ENCODE peak calls at places on chromosomes 11 and 22, in seven cellular contexts. One of them, this sample, is unnamed.

GRCh38 chr11:74849525-74850391 is 99.1 kb downstream of the XRRA1 start:
- DNase-seq in LoVo: no peak
- DNase-seq in mucosa of descending colon: no peak
- DNase-seq in GM18507: no peak
- DNase-seq in NCI-H774: peak
- DNase-seq in Ammon's horn: no peak
- DNase-seq in T follicular helper cell: no peak
- DNase-seq in this sample: no peak

GRCh38 chr22:26534166-26534855 is 22.0 kb upstream of the TFIP11 start:
- DNase-seq in Ammon's horn: no peak
- DNase-seq in NCI-H774: no peak
- DNase-seq in LoVo: no peak
- DNase-seq in GM18507: no peak
- DNase-seq in T follicular helper cell: no peak
- DNase-seq in mucosa of descending colon: no peak
- DNase-seq in this sample: no peak

GRCh38 chr11:72411623-72412532 is 22.5 kb downstream of the CLPB start:
- DNase-seq in GM18507: no peak
- DNase-seq in mucosa of descending colon: peak
- DNase-seq in NCI-H774: no peak
- DNase-seq in T follicular helper cell: no peak
- DNase-seq in LoVo: no peak
- DNase-seq in Ammon's horn: peak
- DNase-seq in this sample: no peak

GRCh38 chr11:131748146-131749050 is 378.0 kb downstream of the NTM start:
- DNase-seq in NCI-H774: peak
- DNase-seq in GM18507: no peak
- DNase-seq in LoVo: peak
- DNase-seq in Ammon's horn: peak
- DNase-seq in T follicular helper cell: no peak
- DNase-seq in mucosa of descending colon: peak
- DNase-seq in this sample: peak

GRCh38 chr22:38609371-38609770 is 39.4 kb upstream of the DMC1 start:
- DNase-seq in Ammon's horn: peak
- DNase-seq in NCI-H774: no peak
- DNase-seq in LoVo: no peak
- DNase-seq in mucosa of descending colon: no peak
- DNase-seq in T follicular helper cell: no peak
- DNase-seq in GM18507: no peak
- DNase-seq in this sample: no peak

GRCh38 chr11:12765428-12765827 is 91.2 kb downstream of the TEAD1 start:
- DNase-seq in T follicular helper cell: no peak
- DNase-seq in Ammon's horn: peak
- DNase-seq in LoVo: no peak
- DNase-seq in GM18507: no peak
- DNase-seq in mucosa of descending colon: peak
- DNase-seq in NCI-H774: peak
- DNase-seq in this sample: no peak

GRCh38 chr11:117851852-117852251 is 24.6 kb downstream of the FXYD6 start:
- DNase-seq in LoVo: no peak
- DNase-seq in mucosa of descending colon: no peak
- DNase-seq in Ammon's horn: no peak
- DNase-seq in NCI-H774: no peak
- DNase-seq in GM18507: no peak
- DNase-seq in T follicular helper cell: no peak
- DNase-seq in this sample: peak

GRCh38 chr11:128709402-128709801 is 15.5 kb downstream of the FLI1 start:
- DNase-seq in GM18507: no peak
- DNase-seq in LoVo: no peak
- DNase-seq in mucosa of descending colon: no peak
- DNase-seq in NCI-H774: no peak
- DNase-seq in Ammon's horn: no peak
- DNase-seq in T follicular helper cell: no peak
- DNase-seq in this sample: peak

GRCh38 chr11:12802418-12803085 is 128.3 kb downstream of the TEAD1 start:
- DNase-seq in T follicular helper cell: no peak
- DNase-seq in GM18507: no peak
- DNase-seq in Ammon's horn: peak
- DNase-seq in mucosa of descending colon: peak
- DNase-seq in LoVo: peak
- DNase-seq in NCI-H774: peak
- DNase-seq in this sample: peak

GRCh38 chr22:42388130-42388797 is 43.9 kb downstream of the NFAM1 start:
- DNase-seq in GM18507: no peak
- DNase-seq in NCI-H774: peak
- DNase-seq in mucosa of descending colon: no peak
- DNase-seq in LoVo: no peak
- DNase-seq in Ammon's horn: peak
- DNase-seq in T follicular helper cell: no peak
- DNase-seq in this sample: no peak

GRCh38 chr11:65379698-65380459 is 2.6 kb downstream of the SLC25A45 start:
- DNase-seq in Ammon's horn: no peak
- DNase-seq in mucosa of descending colon: no peak
- DNase-seq in LoVo: no peak
- DNase-seq in GM18507: no peak
- DNase-seq in T follicular helper cell: no peak
- DNase-seq in NCI-H774: no peak
- DNase-seq in this sample: no peak

GRCh38 chr22:46592390-46592872 is 27.8 kb upstream of the GRAMD4 start:
- DNase-seq in LoVo: no peak
- DNase-seq in Ammon's horn: peak
- DNase-seq in T follicular helper cell: no peak
- DNase-seq in mucosa of descending colon: peak
- DNase-seq in GM18507: peak
- DNase-seq in NCI-H774: no peak
- DNase-seq in this sample: no peak

GRCh38 chr11:91396243-91397133 is 828.1 kb upstream of the FAT3 start:
- DNase-seq in Ammon's horn: no peak
- DNase-seq in LoVo: peak
- DNase-seq in T follicular helper cell: no peak
- DNase-seq in NCI-H774: peak
- DNase-seq in GM18507: no peak
- DNase-seq in mucosa of descending colon: no peak
- DNase-seq in this sample: no peak

GRCh38 chr11:42974510-42974909 is 337.3 kb upstream of the API5 start:
- DNase-seq in NCI-H774: no peak
- DNase-seq in Ammon's horn: peak
- DNase-seq in GM18507: no peak
- DNase-seq in T follicular helper cell: no peak
- DNase-seq in mucosa of descending colon: peak
- DNase-seq in LoVo: no peak
- DNase-seq in this sample: no peak

GRCh38 chr22:33300165-33300564 is 242.0 kb upstream of the SYN3 start:
- DNase-seq in mucosa of descending colon: no peak
- DNase-seq in LoVo: no peak
- DNase-seq in T follicular helper cell: no peak
- DNase-seq in Ammon's horn: no peak
- DNase-seq in GM18507: no peak
- DNase-seq in NCI-H774: no peak
- DNase-seq in this sample: no peak

GRCh38 chr22:20777420-20778177 is 3.7 kb downstream of the SERPIND1 start:
- DNase-seq in LoVo: peak
- DNase-seq in Ammon's horn: no peak
- DNase-seq in GM18507: no peak
- DNase-seq in NCI-H774: no peak
- DNase-seq in T follicular helper cell: no peak
- DNase-seq in mucosa of descending colon: peak
- DNase-seq in this sample: no peak

GRCh38 chr22:33605686-33606085 is 314.6 kb downstream of the LARGE1 start:
- DNase-seq in T follicular helper cell: no peak
- DNase-seq in LoVo: no peak
- DNase-seq in GM18507: no peak
- DNase-seq in mucosa of descending colon: no peak
- DNase-seq in NCI-H774: no peak
- DNase-seq in Ammon's horn: no peak
- DNase-seq in this sample: peak

GRCh38 chr11:75254326-75254725 is 13.8 kb downstream of the TPBGL start:
- DNase-seq in LoVo: no peak
- DNase-seq in mucosa of descending colon: no peak
- DNase-seq in T follicular helper cell: no peak
- DNase-seq in NCI-H774: no peak
- DNase-seq in Ammon's horn: no peak
- DNase-seq in GM18507: no peak
- DNase-seq in this sample: no peak

GRCh38 chr11:69486773-69487266 is 5.4 kb downstream of the LINC01488 start:
- DNase-seq in T follicular helper cell: no peak
- DNase-seq in GM18507: no peak
- DNase-seq in NCI-H774: no peak
- DNase-seq in mucosa of descending colon: no peak
- DNase-seq in LoVo: no peak
- DNase-seq in Ammon's horn: no peak
- DNase-seq in this sample: no peak

GRCh38 chr11:121650520-121651266 is 197.9 kb upstream of the SORL1-AS1 start:
- DNase-seq in Ammon's horn: no peak
- DNase-seq in LoVo: no peak
- DNase-seq in GM18507: no peak
- DNase-seq in mucosa of descending colon: no peak
- DNase-seq in T follicular helper cell: no peak
- DNase-seq in NCI-H774: no peak
- DNase-seq in this sample: no peak

GRCh38 chr11:2578934-2579280 is 120.9 kb downstream of the KCNQ1OT1 start:
- DNase-seq in mucosa of descending colon: no peak
- DNase-seq in Ammon's horn: no peak
- DNase-seq in NCI-H774: no peak
- DNase-seq in T follicular helper cell: no peak
- DNase-seq in LoVo: no peak
- DNase-seq in GM18507: no peak
- DNase-seq in this sample: no peak

GRCh38 chr11:115052601-115053000 is 374.3 kb downstream of the NXPE2 start:
- DNase-seq in Ammon's horn: no peak
- DNase-seq in mucosa of descending colon: no peak
- DNase-seq in T follicular helper cell: no peak
- DNase-seq in NCI-H774: no peak
- DNase-seq in GM18507: no peak
- DNase-seq in LoVo: no peak
- DNase-seq in this sample: peak

This sample was measured in right atrium auricular region.